ENCODE peak calls at places on chromosomes 16 and 17, in nine cellular contexts. X, N, O, K, L, P, A, Q and G are unnamed samples.

GRCh38 chr16:89658221-89658879 is 714 bp downstream of the SPATA33 start:
- DNase-seq in K (no peak), Q (no peak), X (no peak), N (no peak), P (peak), L (no peak), O (peak), A (peak), G (no peak)

GRCh38 chr16:13110124-13110796 is 208.9 kb downstream of the SHISA9 start:
- DNase-seq in X (no peak), N (peak), L (no peak), K (no peak), Q (no peak), O (no peak), P (no peak), A (no peak), G (peak)

GRCh38 chr17:55672585-55673501 is 49.8 kb downstream of the TMEM100 start:
- DNase-seq in N (no peak), O (no peak), Q (no peak), P (no peak), A (no peak), L (no peak), K (no peak), X (no peak), G (no peak)

GRCh38 chr16:87076950-87077749 is 240.0 kb downstream of the C16orf95 start:
- DNase-seq in P (peak), X (peak), L (peak), K (no peak), A (no peak), N (peak), O (peak), Q (peak), G (no peak)

GRCh38 chr17:65074778-65075250 is 18.3 kb upstream of the GNA13 start:
- DNase-seq in X (no peak), Q (no peak), L (peak), P (peak), A (no peak), N (no peak), O (peak), K (peak), G (peak)

GRCh38 chr16:27432600-27432957 is 30.6 kb downstream of the IL21R start:
- DNase-seq in X (no peak), O (no peak), P (peak), K (no peak), N (peak), A (no peak), Q (no peak), L (no peak), G (no peak)

GRCh38 chr17:16215002-16215272 is 397 bp downstream of the NCOR1 start:
- DNase-seq in L (peak), A (peak), K (peak), X (peak), O (peak), N (peak), P (peak), Q (no peak), G (peak)

GRCh38 chr16:68273896-68274295 is 9.6 kb downstream of the SLC7A6 start:
- DNase-seq in X (no peak), N (no peak), K (peak), O (no peak), Q (no peak), L (peak), A (no peak), P (no peak), G (no peak)